ENCODE peak calls at places on chromosome 3, in five cellular contexts. V, Q, U, G and S are unnamed samples.
A peak's percentile ranks its signal among the peaks of the same experiment; 100 is the strongest.

GRCh38 chr3:58093573-58094195 is 85.5 kb downstream of the FLNB start:
- DNase-seq in U (peak; percentile 49), G (peak; percentile 94), V (no peak), Q (no peak), S (no peak)

GRCh38 chr3:183591881-183592521 is 36.5 kb upstream of the KLHL6 start:
- DNase-seq in V (no peak), Q (no peak), U (peak; percentile 30), G (peak; percentile 33), S (peak; percentile 74)

GRCh38 chr3:12896206-12896697 is 54.9 kb upstream of the RPL32 start:
- DNase-seq in Q (peak; percentile 20), V (no peak), U (no peak), G (no peak), S (no peak)

GRCh38 chr3:108428580-108428979 is 81.8 kb downstream of the MYH15 start:
- DNase-seq in G (peak; percentile 16), U (no peak), Q (no peak), V (no peak), S (no peak)

GRCh38 chr3:149657458-149657795 is 398 bp downstream of the WWTR1 start:
- DNase-seq in V (no peak), G (peak; percentile 77), U (no peak), Q (peak; percentile 57), S (no peak)

GRCh38 chr3:147361671-147362420 is 44.5 kb downstream of the ZIC4 start:
- DNase-seq in G (peak; percentile 49), V (no peak), Q (no peak), U (no peak), S (peak; percentile 4)

GRCh38 chr3:150348500-150348899 is 59.6 kb upstream of the TSC22D2 start:
- DNase-seq in G (peak; percentile 82), Q (no peak), V (no peak), U (peak; percentile 81), S (no peak)

GRCh38 chr3:111691293-111691909 is 96.3 kb upstream of the ZBED2 start:
- DNase-seq in Q (no peak), G (peak; percentile 79), U (peak; percentile 53), V (no peak), S (no peak)

GRCh38 chr3:66938338-66938963 is 59.7 kb upstream of the KBTBD8 start:
- DNase-seq in G (peak; percentile 86), Q (no peak), V (no peak), U (peak; percentile 61), S (peak; percentile 13)

GRCh38 chr3:188786424-188786823 is 385.3 kb upstream of the TPRG1 start:
- DNase-seq in G (no peak), U (no peak), V (no peak), Q (no peak), S (no peak)

GRCh38 chr3:130725746-130726145 is 20.9 kb downstream of the PIK3R4 start:
- DNase-seq in Q (no peak), G (no peak), U (no peak), V (no peak), S (no peak)

GRCh38 chr3:12353796-12354505 is 65.1 kb downstream of the PPARG start:
- DNase-seq in G (peak; percentile 68), U (no peak), Q (no peak), V (no peak), S (no peak)

GRCh38 chr3:6416049-6416661 is 444.8 kb upstream of the GRM7 start:
- DNase-seq in Q (no peak), G (no peak), U (no peak), V (no peak), S (no peak)

GRCh38 chr3:156551261-156551660 is 3.7 kb downstream of the SSR3 start:
- DNase-seq in V (no peak), G (no peak), U (no peak), Q (no peak), S (no peak)
- H3K4me3 ChIP-seq in V (peak overlapping the region; percentile 4), G (no peak overlapping the region), U (no peak overlapping the region), Q (no peak overlapping the region), S (no peak overlapping the region)

DNA sequence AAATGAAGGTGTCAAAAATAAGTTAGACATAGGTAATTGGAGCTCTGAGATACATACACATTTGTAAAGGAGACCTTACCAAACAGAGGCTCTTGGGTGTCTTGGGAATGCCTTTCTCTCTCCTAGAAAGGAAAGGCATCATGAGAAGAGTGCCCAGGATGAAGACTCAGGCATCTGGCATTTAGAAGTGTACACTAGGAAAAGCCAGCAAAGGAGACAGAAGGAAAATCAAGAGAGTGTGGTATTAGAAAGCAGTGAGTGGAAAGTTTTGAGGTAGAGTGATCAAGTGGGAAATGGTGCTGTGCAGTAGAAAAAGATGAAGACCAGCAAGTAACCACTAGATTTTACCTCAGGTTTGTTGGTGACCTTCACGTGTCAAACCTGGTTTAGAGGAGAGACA is 16.1 kb downstream of the UBE2E1 start:
- DNase-seq in V (no peak), U (no peak), G (no peak), Q (no peak), S (no peak)
- H3K4me3 ChIP-seq in V (no peak overlapping the region), U (no peak overlapping the region), G (no peak overlapping the region), Q (no peak overlapping the region), S (no peak overlapping the region)

GRCh38 chr3:56782900-56783299 is 18.8 kb downstream of the ARHGEF3 start:
- DNase-seq in U (peak; percentile 47), G (no peak), Q (no peak), V (no peak), S (no peak)
- H3K4me3 ChIP-seq in U (no peak overlapping the region), G (no peak overlapping the region), Q (no peak overlapping the region), V (no peak overlapping the region), S (no peak overlapping the region)

GRCh38 chr3:28575100-28575747 is 226.6 kb upstream of the AZI2 start:
- DNase-seq in U (no peak), V (peak; percentile 19), Q (peak; percentile 46), G (no peak), S (no peak)

GRCh38 chr3:28574036-28574435 is 225.4 kb upstream of the AZI2 start:
- DNase-seq in Q (no peak), V (no peak), G (no peak), U (no peak), S (no peak)

GRCh38 chr3:28575748-28576589 is 227.3 kb upstream of the AZI2 start:
- DNase-seq in U (no peak), V (peak; percentile 21), G (no peak), Q (no peak), S (no peak)

GRCh38 chr3:28577941-28578340 is 229.3 kb upstream of the AZI2 start:
- DNase-seq in U (no peak), V (no peak), Q (no peak), G (no peak), S (no peak)

DNA sequence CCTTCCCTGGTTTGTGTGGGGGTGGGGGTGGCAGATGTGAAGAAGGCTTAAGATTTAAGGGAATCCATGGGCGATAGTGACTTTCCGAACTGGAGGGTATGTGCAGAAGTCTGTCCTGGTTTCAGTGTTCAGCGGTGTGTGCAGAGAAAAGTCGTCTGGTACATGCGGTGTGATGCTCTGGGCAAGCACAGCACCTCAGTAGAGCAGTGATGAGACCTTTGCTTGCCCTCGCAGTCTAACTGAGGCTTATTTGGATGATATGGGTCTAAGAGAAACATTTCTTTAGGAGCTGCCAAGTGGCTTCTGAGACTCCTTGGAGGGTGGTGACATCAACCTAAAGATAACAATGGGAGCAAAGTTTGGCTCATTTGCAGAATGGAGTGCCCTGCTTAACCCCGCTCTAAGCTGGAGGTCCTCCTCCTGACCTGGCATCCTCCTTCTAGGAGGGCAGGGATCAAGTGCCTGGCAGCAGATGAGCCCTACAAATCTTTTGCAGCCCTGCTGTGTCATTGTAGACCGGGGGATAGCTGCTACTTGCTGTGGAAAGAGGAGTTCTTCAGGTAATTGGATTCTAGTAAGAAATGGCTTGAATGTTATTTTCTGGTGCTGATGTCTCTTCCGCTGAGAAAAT is 228.1 kb upstream of the AZI2 start:
- DNase-seq in U (no peak), Q (no peak), G (no peak), V (no peak), S (no peak)
- H3K4me3 ChIP-seq in U (no peak overlapping the region), Q (peak overlapping the region; percentile 53), G (no peak overlapping the region), V (peak overlapping the region; percentile 72), S (no peak overlapping the region)

GRCh38 chr3:122748347-122748746 is 45.3 kb downstream of the HSPBAP1 start:
- DNase-seq in G (no peak), V (no peak), U (no peak), Q (no peak), S (no peak)
- H3K4me3 ChIP-seq in G (no peak overlapping the region), V (no peak overlapping the region), U (no peak overlapping the region), Q (no peak overlapping the region), S (no peak overlapping the region)

GRCh38 chr3:157120071-157120892 is 39.7 kb downstream of the CCNL1 start:
- DNase-seq in U (no peak), Q (no peak), G (no peak), V (no peak), S (no peak)
- H3K4me3 ChIP-seq in U (no peak overlapping the region), Q (peak overlapping the region; percentile 25), G (no peak overlapping the region), V (no peak overlapping the region), S (no peak overlapping the region)

GRCh38 chr3:73094951-73095350 is 33.5 kb downstream of the EBLN2 start:
- DNase-seq in U (no peak), Q (no peak), G (no peak), V (no peak), S (no peak)
- H3K4me3 ChIP-seq in U (no peak overlapping the region), Q (no peak overlapping the region), G (no peak overlapping the region), V (no peak overlapping the region), S (no peak overlapping the region)

GRCh38 chr3:139546772-139547171 is 7.2 kb upstream of the RBP1 start:
- DNase-seq in Q (no peak), U (no peak), V (no peak), G (no peak), S (no peak)
- H3K4me3 ChIP-seq in Q (no peak overlapping the region), U (no peak overlapping the region), V (no peak overlapping the region), G (no peak overlapping the region), S (no peak overlapping the region)

GRCh38 chr3:178342111-178342510 is 194.1 kb upstream of the KCNMB2 start:
- DNase-seq in Q (no peak), V (no peak), U (no peak), G (peak; percentile 49), S (no peak)

GRCh38 chr3:178345944-178346343 is 190.3 kb upstream of the KCNMB2 start:
- DNase-seq in V (no peak), G (no peak), U (no peak), Q (no peak), S (no peak)

GRCh38 chr3:178343433-178344038 is 192.7 kb upstream of the KCNMB2 start:
- DNase-seq in Q (peak; percentile 52), V (no peak), U (no peak), G (no peak), S (no peak)

GRCh38 chr3:178340523-178340922 is 195.7 kb upstream of the KCNMB2 start:
- DNase-seq in Q (no peak), U (no peak), G (no peak), V (no peak), S (no peak)

DNA sequence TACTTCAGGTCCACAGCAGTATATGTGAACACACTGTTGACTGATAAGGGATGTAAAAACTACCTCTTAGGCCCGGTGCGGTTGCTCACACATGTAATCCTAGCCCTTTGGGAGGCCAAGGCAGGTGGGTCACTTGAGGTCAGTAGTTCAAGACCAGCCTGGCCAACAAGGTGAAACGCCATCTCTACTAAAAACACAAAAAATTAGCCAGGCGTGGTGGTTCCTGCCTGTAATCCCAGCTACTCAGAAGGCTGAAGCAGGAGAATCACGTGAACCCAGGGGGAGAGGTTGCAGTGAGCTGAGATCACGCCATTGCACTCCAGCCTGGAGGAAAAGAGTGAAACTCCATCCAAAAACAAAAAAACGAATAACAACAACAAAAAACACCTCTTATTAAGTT is 194.6 kb upstream of the KCNMB2 start:
- DNase-seq in G (no peak), U (no peak), V (no peak), Q (no peak), S (no peak)
- H3K4me3 ChIP-seq in G (no peak overlapping the region), U (no peak overlapping the region), V (no peak overlapping the region), Q (no peak overlapping the region), S (no peak overlapping the region)